ENCODE peak calls at places on chromosomes 2 and 18, in nine cellular contexts. A is islet precursor cell, X is EL, C is RPMI7951, K is HuH-7.5, O is AG04450, V is stromal cell of bone marrow, S is cardiac septum, E is NCI-H2081 treated with DMSO at 0.1 percent for 48 hours. W is an unnamed sample.

GRCh38 chr2:228224410-228224809 is 42.9 kb upstream of the SPHKAP start:
- DNase-seq in K (no peak), C (no peak), S (no peak), E (no peak), V (no peak), A (no peak), O (no peak), X (peak; percentile 36), W (no peak)

GRCh38 chr2:85889648-85890281 is 975 bp upstream of the ST3GAL5 start:
- DNase-seq in A (no peak), O (no peak), S (no peak), X (no peak), V (no peak), E (no peak), K (no peak), C (no peak), W (no peak)

GRCh38 chr2:65436825-65437221 is 4.4 kb upstream of the SPRED2 start:
- DNase-seq in X (no peak), S (no peak), C (no peak), K (peak; percentile 47), E (no peak), O (no peak), A (no peak), V (no peak), W (no peak)

GRCh38 chr2:108932736-108933135 is 56.3 kb downstream of the EDAR start:
- DNase-seq in K (no peak), C (no peak), A (no peak), O (no peak), V (no peak), E (no peak), S (no peak), X (no peak), W (no peak)

GRCh38 chr18:2657788-2658458 is 2.4 kb downstream of the SMCHD1 start:
- DNase-seq in V (peak; percentile 79), E (no peak), A (no peak), O (peak; percentile 63), S (no peak), X (peak; percentile 75), K (no peak), C (peak; percentile 66), W (no peak)

GRCh38 chr2:162118166-162119031 is 33.6 kb downstream of the GCG start:
- DNase-seq in K (no peak), E (no peak), V (peak; percentile 91), C (peak; percentile 97), S (no peak), A (no peak), O (peak; percentile 13), X (peak; percentile 86), W (no peak)

GRCh38 chr2:238106339-238106697 is 6.2 kb downstream of the ESPNL start:
- DNase-seq in C (no peak), O (no peak), X (no peak), A (peak; percentile 54), E (no peak), S (no peak), K (no peak), V (no peak), W (peak; percentile 80)

GRCh38 chr2:74238879-74239278 is 40.5 kb downstream of the MTHFD2 start:
- DNase-seq in C (peak; percentile 76), X (peak; percentile 66), V (peak; percentile 66), S (no peak), O (no peak), E (no peak), A (no peak), K (no peak), W (no peak)

W was measured in endodermal cell.